ENCODE peak calls at places on chromosomes 12 and 14, in seven cellular contexts. One of them, this sample, is unnamed.

GRCh38 chr12:56261503-56262230 is 3.5 kb upstream of the ANKRD52 start:
- DNase-seq in AML-193: no peak
- DNase-seq in effector memory CD4-positive, alpha-beta T cell: no peak
- DNase-seq in HFF-Myc: peak; percentile 66
- DNase-seq in GM03348: peak; percentile 87
- DNase-seq in tibial nerve: no peak
- DNase-seq in H9: no peak
- DNase-seq in this sample: peak; percentile 80

GRCh38 chr12:18718462-18718861 is 19.4 kb downstream of the PLCZ1 start:
- DNase-seq in H9: no peak
- DNase-seq in effector memory CD4-positive, alpha-beta T cell: no peak
- DNase-seq in HFF-Myc: no peak
- DNase-seq in tibial nerve: no peak
- DNase-seq in AML-193: no peak
- DNase-seq in GM03348: no peak
- DNase-seq in this sample: no peak

GRCh38 chr14:95562892-95563685 is 28.2 kb downstream of the GLRX5 start:
- DNase-seq in GM03348: peak; percentile 24
- DNase-seq in HFF-Myc: no peak
- DNase-seq in AML-193: no peak
- DNase-seq in effector memory CD4-positive, alpha-beta T cell: no peak
- DNase-seq in tibial nerve: no peak
- DNase-seq in H9: no peak
- DNase-seq in this sample: peak; percentile 19

GRCh38 chr12:10826258-10826657 is at the start of gene TAS2R10:
- DNase-seq in HFF-Myc: no peak
- DNase-seq in tibial nerve: no peak
- DNase-seq in AML-193: no peak
- DNase-seq in effector memory CD4-positive, alpha-beta T cell: no peak
- DNase-seq in H9: no peak
- DNase-seq in GM03348: no peak
- DNase-seq in this sample: no peak

GRCh38 chr14:94571395-94571794 is 9.8 kb upstream of the SERPINA5 start:
- DNase-seq in AML-193: no peak
- DNase-seq in HFF-Myc: no peak
- DNase-seq in effector memory CD4-positive, alpha-beta T cell: no peak
- DNase-seq in tibial nerve: no peak
- DNase-seq in H9: no peak
- DNase-seq in GM03348: no peak
- DNase-seq in this sample: no peak

GRCh38 chr14:101462726-101463565 is 98.3 kb upstream of the DIO3 start:
- DNase-seq in GM03348: no peak
- DNase-seq in HFF-Myc: no peak
- DNase-seq in effector memory CD4-positive, alpha-beta T cell: no peak
- DNase-seq in H9: no peak
- DNase-seq in AML-193: no peak
- DNase-seq in tibial nerve: no peak
- DNase-seq in this sample: no peak

GRCh38 chr14:68775614-68776126 is 17.2 kb downstream of the ZFP36L1 start:
- DNase-seq in H9: no peak
- DNase-seq in GM03348: no peak
- DNase-seq in AML-193: no peak
- DNase-seq in HFF-Myc: no peak
- DNase-seq in tibial nerve: no peak
- DNase-seq in effector memory CD4-positive, alpha-beta T cell: no peak
- DNase-seq in this sample: no peak

GRCh38 chr14:35044939-35045797 is 904 bp upstream of the FAM177A1 start:
- DNase-seq in AML-193: peak; percentile 30
- DNase-seq in effector memory CD4-positive, alpha-beta T cell: no peak
- DNase-seq in tibial nerve: no peak
- DNase-seq in H9: no peak
- DNase-seq in HFF-Myc: no peak
- DNase-seq in GM03348: peak; percentile 39
- DNase-seq in this sample: peak; percentile 43

GRCh38 chr12:7032990-7033389 is 14.7 kb upstream of the LPCAT3 start:
- DNase-seq in tibial nerve: no peak
- DNase-seq in HFF-Myc: no peak
- DNase-seq in H9: no peak
- DNase-seq in AML-193: no peak
- DNase-seq in GM03348: no peak
- DNase-seq in effector memory CD4-positive, alpha-beta T cell: no peak
- DNase-seq in this sample: no peak

GRCh38 chr12:26396402-26396801 is 201.0 kb downstream of the SSPN start:
- DNase-seq in HFF-Myc: no peak
- DNase-seq in tibial nerve: no peak
- DNase-seq in GM03348: no peak
- DNase-seq in effector memory CD4-positive, alpha-beta T cell: no peak
- DNase-seq in AML-193: no peak
- DNase-seq in H9: no peak
- DNase-seq in this sample: no peak

GRCh38 chr12:18430425-18431048 is 169.2 kb downstream of the PIK3C2G start:
- DNase-seq in AML-193: peak; percentile 20
- DNase-seq in effector memory CD4-positive, alpha-beta T cell: no peak
- DNase-seq in GM03348: peak; percentile 74
- DNase-seq in HFF-Myc: peak; percentile 21
- DNase-seq in tibial nerve: peak; percentile 21
- DNase-seq in H9: peak; percentile 59
- DNase-seq in this sample: peak; percentile 55

GRCh38 chr12:62817556-62818271 is 117.2 kb downstream of the PPM1H start:
- DNase-seq in AML-193: no peak
- DNase-seq in tibial nerve: no peak
- DNase-seq in HFF-Myc: no peak
- DNase-seq in effector memory CD4-positive, alpha-beta T cell: no peak
- DNase-seq in H9: no peak
- DNase-seq in GM03348: peak; percentile 10
- DNase-seq in this sample: peak; percentile 42

GRCh38 chr14:103206023-103206481 is 82.8 kb downstream of the TNFAIP2 start:
- DNase-seq in tibial nerve: no peak
- DNase-seq in AML-193: no peak
- DNase-seq in effector memory CD4-positive, alpha-beta T cell: no peak
- DNase-seq in HFF-Myc: no peak
- DNase-seq in H9: no peak
- DNase-seq in GM03348: peak; percentile 33
- DNase-seq in this sample: no peak

GRCh38 chr14:76376001-76376404 is at the start of gene ESRRB:
- DNase-seq in tibial nerve: no peak
- DNase-seq in GM03348: no peak
- DNase-seq in effector memory CD4-positive, alpha-beta T cell: no peak
- DNase-seq in H9: peak; percentile 63
- DNase-seq in AML-193: no peak
- DNase-seq in HFF-Myc: no peak
- DNase-seq in this sample: no peak

GRCh38 chr12:12606793-12607589 is 4.7 kb upstream of the CREBL2 start:
- DNase-seq in effector memory CD4-positive, alpha-beta T cell: no peak
- DNase-seq in H9: no peak
- DNase-seq in HFF-Myc: no peak
- DNase-seq in tibial nerve: no peak
- DNase-seq in GM03348: peak; percentile 34
- DNase-seq in AML-193: no peak
- DNase-seq in this sample: peak; percentile 21

GRCh38 chr14:33934043-33934750 is 16.7 kb downstream of the EGLN3 start:
- DNase-seq in effector memory CD4-positive, alpha-beta T cell: no peak
- DNase-seq in H9: no peak
- DNase-seq in tibial nerve: no peak
- DNase-seq in GM03348: no peak
- DNase-seq in AML-193: no peak
- DNase-seq in HFF-Myc: no peak
- DNase-seq in this sample: no peak